ENCODE peak calls at places on chromosomes 4 and X, in eight cellular contexts. L, G, Y, V, U, A, N and P are unnamed samples.

GRCh38 chr4:122517345-122517744 is 60.8 kb upstream of the IL2 start:
- DNase-seq in L (no peak), G (no peak), Y (no peak), V (no peak), U (no peak), A (no peak), N (no peak), P (no peak)

GRCh38 chr4:12852338-12853307 is 631.5 kb downstream of the RAB28 start:
- DNase-seq in L (no peak), G (no peak), Y (peak; percentile 55), V (no peak), U (no peak), A (no peak), N (no peak), P (no peak)

GRCh38 chrX:40866878-40867277 is 131.5 kb upstream of the MED14 start:
- DNase-seq in L (no peak), G (no peak), Y (peak; percentile 74), V (no peak), U (no peak), A (no peak), N (no peak), P (no peak)

GRCh38 chr4:172270421-172270820 is 457.2 kb downstream of the GALNTL6 start:
- DNase-seq in L (no peak), G (no peak), Y (no peak), V (no peak), U (no peak), A (no peak), N (no peak), P (no peak)

GRCh38 chr4:4820264-4820663 is 39.2 kb upstream of the MSX1 start:
- DNase-seq in L (no peak), G (no peak), Y (no peak), V (no peak), U (no peak), A (no peak), N (no peak), P (no peak)

GRCh38 chrX:7444967-7445366 is 297.0 kb upstream of the PUDP start:
- DNase-seq in L (no peak), G (no peak), Y (no peak), V (no peak), U (no peak), A (no peak), N (no peak), P (no peak)

GRCh38 chr4:72743078-72743477 is 174.1 kb upstream of the ADAMTS3 start:
- DNase-seq in L (no peak), G (no peak), Y (no peak), V (no peak), U (no peak), A (no peak), N (no peak), P (no peak)

GRCh38 chr4:95508421-95508820 is 40.4 kb downstream of the UNC5C start:
- DNase-seq in L (no peak), G (no peak), Y (peak; percentile 85), V (no peak), U (no peak), A (no peak), N (no peak), P (no peak)

GRCh38 chr4:112060212-112060611 is 85.0 kb upstream of the FAM241A start:
- DNase-seq in L (no peak), G (no peak), Y (no peak), V (no peak), U (no peak), A (no peak), N (no peak), P (no peak)

GRCh38 chrX:40175416-40176255 is 77.9 kb upstream of the BCOR start:
- DNase-seq in L (peak; percentile 97), G (peak; percentile 85), Y (peak; percentile 57), V (peak; percentile 56), U (peak; percentile 81), A (peak; percentile 65), N (peak; percentile 73), P (peak; percentile 63)

GRCh38 chr4:74109116-74109791 is 10.3 kb upstream of the CXCL2 start:
- DNase-seq in L (no peak), G (no peak), Y (peak; percentile 97), V (no peak), U (no peak), A (no peak), N (no peak), P (no peak)

GRCh38 chr4:183635333-183635732 is 23.7 kb downstream of the RWDD4 start:
- DNase-seq in L (no peak), G (no peak), Y (no peak), V (no peak), U (no peak), A (no peak), N (no peak), P (no peak)

GRCh38 chrX:111270339-111270738 is at the start of gene CAPN6:
- DNase-seq in L (no peak), G (no peak), Y (peak; percentile 13), V (no peak), U (no peak), A (peak; percentile 38), N (peak; percentile 28), P (no peak)

DNA sequence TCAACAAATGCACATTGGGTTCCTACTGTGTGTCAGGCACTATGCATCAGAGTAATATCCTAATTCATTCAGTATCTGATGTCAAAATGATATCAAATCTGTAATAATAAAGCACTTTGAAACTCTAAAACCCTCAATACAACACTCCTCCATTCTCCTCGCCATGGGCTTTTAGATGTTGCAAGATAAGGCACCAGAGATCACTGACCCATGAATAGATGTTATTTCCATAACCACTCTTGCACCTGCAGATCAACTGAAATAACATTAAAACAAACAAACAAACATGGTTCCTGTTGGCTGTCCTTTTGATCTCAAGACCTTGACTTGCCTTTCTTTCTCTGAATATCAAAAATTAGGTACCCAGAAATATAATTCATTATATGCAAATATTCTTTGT is 100.2 kb downstream of the MAB21L2 start:
- DNase-seq in L (no peak), G (no peak), Y (no peak), V (no peak), U (no peak), A (no peak), N (no peak), P (no peak)
- H3K4me3 ChIP-seq in L (no peak overlapping the region), G (no peak overlapping the region), Y (no peak overlapping the region), V (no peak overlapping the region), U (no peak overlapping the region), A (no peak overlapping the region), N (no peak overlapping the region), P (no peak overlapping the region)

DNA sequence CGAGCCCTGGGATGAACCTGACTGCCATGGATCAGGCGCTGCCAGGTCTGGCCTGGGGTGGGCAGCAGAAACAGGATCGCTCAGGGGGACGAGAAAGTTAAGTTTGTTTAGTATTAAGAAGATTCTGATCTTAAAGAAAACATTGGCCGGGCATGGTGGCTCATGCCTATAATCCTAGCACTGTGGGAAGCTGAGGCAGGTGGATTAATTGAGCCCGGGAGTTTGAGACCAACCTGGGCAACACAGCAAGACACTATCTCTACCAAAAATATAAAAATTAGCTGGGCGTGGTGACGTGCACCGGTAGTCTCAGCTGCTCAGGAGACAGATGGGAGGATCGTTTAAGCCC is 696 bp upstream of the FLNA start:
- DNase-seq in L (no peak), G (no peak), Y (no peak), V (no peak), U (no peak), A (no peak), N (no peak), P (no peak)
- H3K27ac ChIP-seq in L (peak overlapping the region; percentile 22), G (peak overlapping the region; percentile 26), Y (no peak overlapping the region), V (peak overlapping the region; percentile 50), U (no peak overlapping the region), A (peak overlapping the region; percentile 98), N (peak overlapping the region; percentile 76), P (no peak overlapping the region)

DNA sequence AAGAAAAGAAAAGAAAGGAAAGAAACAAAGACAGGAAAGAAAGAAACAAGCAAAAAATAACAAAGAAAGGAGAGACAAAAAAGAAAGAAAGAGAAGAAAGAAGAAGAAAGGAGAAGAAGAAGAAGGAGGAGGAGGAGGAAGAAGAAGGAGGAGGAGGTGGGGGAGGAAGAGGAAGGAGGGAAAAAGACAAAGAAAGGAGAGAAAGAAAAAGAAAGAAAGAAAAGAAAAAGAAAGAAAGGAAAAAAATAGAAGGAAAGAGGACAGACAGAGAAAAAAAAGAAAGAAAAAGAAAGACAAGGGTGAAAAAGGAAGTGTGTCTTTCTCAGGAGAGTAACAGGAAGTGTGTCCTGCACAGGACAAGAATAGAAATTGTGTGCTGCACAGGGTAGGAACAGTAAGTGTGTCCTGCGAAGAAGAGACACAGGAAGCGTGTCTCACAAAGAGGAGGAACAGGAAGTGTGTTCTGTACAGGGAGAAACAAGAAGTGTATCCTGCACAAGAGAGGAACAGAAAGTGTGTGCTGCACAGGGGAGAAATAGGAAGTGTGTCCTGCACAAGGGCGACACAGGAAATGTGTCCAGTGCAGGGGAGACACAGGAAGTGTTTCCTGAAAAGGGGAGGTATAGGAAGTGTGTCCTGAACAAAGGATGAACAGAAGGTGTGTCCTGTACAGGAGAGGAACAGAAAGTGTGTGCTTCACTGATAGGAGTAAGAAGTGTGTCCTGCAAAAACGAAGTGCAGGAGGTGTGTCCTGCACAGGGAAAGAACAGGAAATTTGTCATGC is 101.2 kb downstream of the ARSF start:
- DNase-seq in L (no peak), G (no peak), Y (no peak), V (no peak), U (no peak), A (no peak), N (no peak), P (no peak)
- H3K4me3 ChIP-seq in L (no peak overlapping the region), G (no peak overlapping the region), Y (no peak overlapping the region), V (no peak overlapping the region), U (no peak overlapping the region), A (no peak overlapping the region), N (no peak overlapping the region), P (no peak overlapping the region)

GRCh38 chr4:168679397-168680176 is 182.7 kb downstream of the PALLD start:
- DNase-seq in L (no peak), G (no peak), Y (no peak), V (no peak), U (no peak), A (no peak), N (no peak), P (no peak)

GRCh38 chr4:168674869-168675268 is 178.0 kb downstream of the PALLD start:
- DNase-seq in L (no peak), G (no peak), Y (no peak), V (no peak), U (no peak), A (no peak), N (no peak), P (no peak)

GRCh38 chr4:168677063-168677462 is 180.2 kb downstream of the PALLD start:
- DNase-seq in L (no peak), G (no peak), Y (no peak), V (no peak), U (no peak), A (no peak), N (no peak), P (no peak)

GRCh38 chr4:168678751-168679366 is 182.0 kb downstream of the PALLD start:
- DNase-seq in L (no peak), G (no peak), Y (no peak), V (no peak), U (no peak), A (no peak), N (no peak), P (no peak)

GRCh38 chr4:168677879-168678278 is 181.0 kb downstream of the PALLD start:
- DNase-seq in L (no peak), G (no peak), Y (no peak), V (no peak), U (no peak), A (no peak), N (no peak), P (no peak)
- H3K27ac ChIP-seq in L (no peak overlapping the region), G (no peak overlapping the region), Y (no peak overlapping the region), V (no peak overlapping the region), U (no peak overlapping the region), A (no peak overlapping the region), N (no peak overlapping the region), P (no peak overlapping the region)